ENCODE peak calls at places on chromosome 2, in four cellular contexts. One of them, this sample, is unnamed.

GRCh38 chr2:203688798-203689197 is 17.6 kb upstream of the CD28 start:
- DNase-seq in mammary epithelial cell: peak; percentile 5
- DNase-seq in substantia nigra: no peak
- DNase-seq in mesendoderm: peak; percentile 63
- DNase-seq in this sample: no peak

GRCh38 chr2:7031424-7032245 is 114.4 kb downstream of the RNF144A start:
- DNase-seq in mammary epithelial cell: peak; percentile 68
- DNase-seq in substantia nigra: no peak
- DNase-seq in mesendoderm: no peak
- DNase-seq in this sample: no peak

GRCh38 chr2:26279886-26280285 is 35.1 kb downstream of the HADHB start:
- DNase-seq in mammary epithelial cell: no peak
- DNase-seq in substantia nigra: no peak
- DNase-seq in mesendoderm: no peak
- DNase-seq in this sample: no peak

GRCh38 chr2:186780701-186781316 is 68.2 kb downstream of the ZSWIM2 start:
- DNase-seq in mammary epithelial cell: peak; percentile 57
- DNase-seq in substantia nigra: no peak
- DNase-seq in mesendoderm: peak; percentile 89
- DNase-seq in this sample: no peak

GRCh38 chr2:230416061-230416721 is at the start of gene SP100:
- DNase-seq in mammary epithelial cell: peak; percentile 70
- DNase-seq in substantia nigra: no peak
- DNase-seq in mesendoderm: peak; percentile 21
- DNase-seq in this sample: no peak

GRCh38 chr2:212797484-212798205 is 259.0 kb upstream of the ERBB4 start:
- DNase-seq in mammary epithelial cell: no peak
- DNase-seq in substantia nigra: no peak
- DNase-seq in mesendoderm: no peak
- DNase-seq in this sample: no peak

GRCh38 chr2:26696352-26696816 is 3.9 kb downstream of the KCNK3 start:
- DNase-seq in mammary epithelial cell: peak; percentile 98
- DNase-seq in substantia nigra: no peak
- DNase-seq in mesendoderm: peak; percentile 74
- DNase-seq in this sample: no peak

GRCh38 chr2:217054791-217055190 is 194.9 kb upstream of the TNP1 start:
- DNase-seq in mammary epithelial cell: no peak
- DNase-seq in substantia nigra: no peak
- DNase-seq in mesendoderm: no peak
- DNase-seq in this sample: no peak

GRCh38 chr2:177242136-177242987 is 22.2 kb downstream of the NFE2L2 start:
- DNase-seq in mammary epithelial cell: peak; percentile 78
- DNase-seq in substantia nigra: no peak
- DNase-seq in mesendoderm: peak; percentile 72
- DNase-seq in this sample: no peak

DNA sequence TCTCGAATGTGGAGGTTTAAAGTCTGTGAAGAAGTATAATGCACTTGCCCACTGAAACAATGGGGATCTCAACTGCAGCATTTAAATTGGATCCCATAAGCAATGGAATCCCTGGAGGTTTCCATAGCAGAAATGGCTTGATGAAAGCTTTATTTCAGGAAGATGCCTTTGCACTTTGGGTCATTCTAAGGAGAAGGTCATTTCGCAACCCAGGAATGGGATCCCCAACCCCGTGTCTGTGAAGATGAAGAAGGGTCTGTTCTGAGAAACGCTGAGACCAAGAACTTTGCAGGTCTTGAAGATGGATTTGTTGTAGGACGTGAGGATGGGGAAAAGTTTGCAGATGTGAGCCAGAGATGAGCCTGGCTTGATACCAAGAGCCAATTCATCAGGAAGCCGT is 1.8 kb upstream of the KCNG3 start:
- DNase-seq in mammary epithelial cell: no peak
- DNase-seq in substantia nigra: no peak
- DNase-seq in mesendoderm: no peak
- DNase-seq in this sample: no peak
- H3K27ac ChIP-seq in mammary epithelial cell: no peak overlapping the region
- H3K27ac ChIP-seq in substantia nigra: no peak overlapping the region
- H3K27ac ChIP-seq in mesendoderm: no peak overlapping the region
- H3K27ac ChIP-seq in this sample: no peak overlapping the region

GRCh38 chr2:120452945-120453634 is 107.2 kb downstream of the INHBB start:
- DNase-seq in mammary epithelial cell: no peak
- DNase-seq in substantia nigra: no peak
- DNase-seq in mesendoderm: no peak
- DNase-seq in this sample: no peak

GRCh38 chr2:120454993-120455789 is 109.3 kb downstream of the INHBB start:
- DNase-seq in mammary epithelial cell: no peak
- DNase-seq in substantia nigra: no peak
- DNase-seq in mesendoderm: no peak
- DNase-seq in this sample: no peak

GRCh38 chr2:120452131-120452530 is 106.2 kb downstream of the INHBB start:
- DNase-seq in mammary epithelial cell: no peak
- DNase-seq in substantia nigra: no peak
- DNase-seq in mesendoderm: no peak
- DNase-seq in this sample: no peak

GRCh38 chr2:120451334-120451733 is 105.4 kb downstream of the INHBB start:
- DNase-seq in mammary epithelial cell: no peak
- DNase-seq in substantia nigra: no peak
- DNase-seq in mesendoderm: no peak
- DNase-seq in this sample: no peak

DNA sequence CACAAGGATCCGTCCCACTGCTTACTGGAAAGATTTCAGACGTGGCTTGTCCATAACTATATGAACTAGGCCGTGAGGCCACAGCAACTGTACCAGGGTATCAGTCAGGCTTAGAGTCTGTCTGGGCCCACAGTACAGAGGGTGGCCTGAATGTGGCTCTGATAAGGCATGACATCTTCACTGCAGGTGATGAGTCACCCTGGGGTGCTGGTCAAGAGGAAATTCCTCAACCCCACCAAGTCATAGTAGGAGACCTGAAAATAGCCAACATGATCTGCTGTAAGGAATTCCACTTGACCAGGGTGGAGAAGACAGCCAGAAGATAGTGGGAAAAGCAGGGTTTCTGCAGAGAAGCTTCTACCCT is 107.7 kb downstream of the INHBB start:
- DNase-seq in mammary epithelial cell: no peak
- DNase-seq in substantia nigra: no peak
- DNase-seq in mesendoderm: no peak
- DNase-seq in this sample: no peak
- H3K27ac ChIP-seq in mammary epithelial cell: no peak overlapping the region
- H3K27ac ChIP-seq in substantia nigra: no peak overlapping the region
- H3K27ac ChIP-seq in mesendoderm: no peak overlapping the region
- H3K27ac ChIP-seq in this sample: no peak overlapping the region

DNA sequence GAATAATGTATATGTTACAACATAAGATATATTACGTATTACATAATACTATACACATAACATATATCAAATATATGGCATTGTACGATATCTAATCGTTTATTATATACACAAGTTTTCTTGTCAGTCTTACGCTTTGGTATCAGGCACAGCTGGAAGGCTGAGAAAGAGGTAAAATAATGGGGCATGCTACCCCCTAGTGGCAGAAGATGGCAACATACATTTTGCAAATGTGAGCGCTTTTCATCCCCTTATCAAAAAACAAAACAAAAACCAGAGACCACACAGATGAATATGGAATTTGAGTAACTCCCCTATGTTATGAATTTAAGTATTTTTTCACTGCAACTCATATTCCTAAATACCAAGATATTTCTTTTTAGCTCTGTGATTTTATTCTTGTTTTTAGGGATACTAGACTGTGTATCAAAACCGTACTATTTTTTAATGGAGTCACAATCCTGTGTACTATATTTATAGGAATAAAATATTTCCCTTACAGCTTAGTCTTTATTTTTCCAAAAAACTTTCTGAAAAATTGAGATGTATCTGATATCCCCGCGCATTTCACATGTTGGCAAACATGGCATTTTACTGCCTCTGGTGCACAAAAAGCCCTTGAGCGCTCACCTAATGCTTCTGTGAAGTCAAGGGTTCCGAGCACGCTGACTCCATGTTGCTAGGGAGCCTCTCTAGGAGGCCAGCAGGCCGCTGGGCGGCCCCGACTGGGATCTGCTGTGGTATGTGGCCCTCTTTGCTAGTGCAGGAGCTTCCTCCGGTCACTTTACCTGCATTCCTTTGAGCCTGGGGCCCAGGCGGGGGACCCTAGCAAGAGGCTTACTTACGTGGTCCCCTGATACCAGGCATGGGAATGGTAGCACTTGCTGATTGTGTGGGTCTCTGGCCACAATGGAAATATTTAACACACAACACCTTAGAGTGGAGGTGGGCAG is 62.5 kb downstream of the SLC4A3 start:
- DNase-seq in mammary epithelial cell: peak; percentile 56
- DNase-seq in substantia nigra: no peak
- DNase-seq in mesendoderm: peak; percentile 60
- DNase-seq in this sample: no peak
- H3K27ac ChIP-seq in mammary epithelial cell: peak overlapping the region; percentile 98
- H3K27ac ChIP-seq in substantia nigra: no peak overlapping the region
- H3K27ac ChIP-seq in mesendoderm: no peak overlapping the region
- H3K27ac ChIP-seq in this sample: no peak overlapping the region

DNA sequence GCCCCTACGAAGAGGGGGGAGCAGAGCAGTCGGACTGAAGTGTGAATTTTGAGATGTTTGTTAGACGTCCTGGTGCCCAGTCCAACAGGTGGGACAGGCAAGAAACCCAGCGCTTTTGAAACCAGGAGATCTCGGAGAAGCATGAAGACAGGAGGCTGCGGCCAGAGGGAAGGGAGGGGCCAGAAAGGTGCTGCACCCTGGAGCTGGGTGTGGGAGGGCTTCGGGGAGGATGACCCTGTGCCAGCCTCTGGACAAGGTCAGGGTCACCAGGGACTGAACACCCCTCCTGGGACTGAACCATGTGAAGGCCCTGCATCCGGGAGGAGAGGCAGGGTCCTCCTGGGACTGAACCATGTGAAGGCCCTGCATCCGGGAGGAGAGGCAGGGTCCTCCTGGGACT is 6.1 kb downstream of the TMEM18 start:
- DNase-seq in mammary epithelial cell: no peak
- DNase-seq in substantia nigra: no peak
- DNase-seq in mesendoderm: no peak
- DNase-seq in this sample: no peak
- H3K27ac ChIP-seq in mammary epithelial cell: no peak overlapping the region
- H3K27ac ChIP-seq in substantia nigra: no peak overlapping the region
- H3K27ac ChIP-seq in mesendoderm: no peak overlapping the region
- H3K27ac ChIP-seq in this sample: no peak overlapping the region

DNA sequence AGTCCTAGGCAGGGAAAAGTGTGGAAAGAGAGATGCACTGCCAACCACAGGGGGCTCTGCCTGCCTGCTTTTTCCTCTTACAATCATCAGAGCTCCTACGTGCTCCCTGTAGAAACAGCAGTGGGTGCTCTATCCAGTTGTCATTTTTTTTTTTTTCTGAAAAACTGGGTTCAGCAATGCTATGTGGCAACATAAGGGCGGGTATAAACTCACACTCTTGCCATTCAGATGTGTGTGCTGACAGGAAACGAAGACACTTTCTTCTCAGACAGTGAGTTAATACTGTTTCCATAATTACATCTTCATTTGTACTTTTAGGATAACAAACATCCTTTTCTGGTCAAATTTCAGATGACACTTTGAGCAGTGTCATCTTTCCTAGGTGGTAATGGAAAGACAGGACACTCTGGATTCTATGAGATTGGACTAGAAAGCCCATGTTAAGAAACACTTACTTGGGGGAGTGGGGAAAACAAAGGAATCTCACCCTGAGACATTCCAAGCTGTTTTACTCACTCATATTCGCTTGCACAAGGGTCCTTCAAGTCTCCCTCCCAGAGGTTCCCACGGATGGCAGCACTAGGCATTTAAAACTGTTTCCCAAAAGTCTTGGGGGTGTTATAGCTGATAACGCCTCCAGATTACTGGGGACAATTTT is 41.3 kb downstream of the CCDC93 start:
- DNase-seq in mammary epithelial cell: no peak
- DNase-seq in substantia nigra: no peak
- DNase-seq in mesendoderm: peak; percentile 48
- DNase-seq in this sample: no peak
- H3K27ac ChIP-seq in mammary epithelial cell: no peak overlapping the region
- H3K27ac ChIP-seq in substantia nigra: no peak overlapping the region
- H3K27ac ChIP-seq in mesendoderm: no peak overlapping the region
- H3K27ac ChIP-seq in this sample: no peak overlapping the region

GRCh38 chr2:236001166-236001828 is 166.9 kb downstream of the GBX2 start:
- DNase-seq in mammary epithelial cell: no peak
- DNase-seq in substantia nigra: no peak
- DNase-seq in mesendoderm: no peak
- DNase-seq in this sample: no peak
- H3K27ac ChIP-seq in mammary epithelial cell: no peak overlapping the region
- H3K27ac ChIP-seq in substantia nigra: peak overlapping the region; percentile 14
- H3K27ac ChIP-seq in mesendoderm: no peak overlapping the region
- H3K27ac ChIP-seq in this sample: no peak overlapping the region

GRCh38 chr2:121608367-121608766 is 40.9 kb downstream of the CLASP1 start:
- DNase-seq in mammary epithelial cell: no peak
- DNase-seq in substantia nigra: no peak
- DNase-seq in mesendoderm: no peak
- DNase-seq in this sample: no peak

GRCh38 chr2:121611730-121612705 is 37.2 kb downstream of the CLASP1 start:
- DNase-seq in mammary epithelial cell: no peak
- DNase-seq in substantia nigra: no peak
- DNase-seq in mesendoderm: no peak
- DNase-seq in this sample: no peak

GRCh38 chr2:121603185-121603584 is 46.1 kb downstream of the CLASP1 start:
- DNase-seq in mammary epithelial cell: no peak
- DNase-seq in substantia nigra: no peak
- DNase-seq in mesendoderm: no peak
- DNase-seq in this sample: no peak

GRCh38 chr2:121608967-121609366 is 40.3 kb downstream of the CLASP1 start:
- DNase-seq in mammary epithelial cell: no peak
- DNase-seq in substantia nigra: no peak
- DNase-seq in mesendoderm: no peak
- DNase-seq in this sample: no peak

GRCh38 chr2:121605820-121606733 is 43.2 kb downstream of the CLASP1 start:
- DNase-seq in mammary epithelial cell: no peak
- DNase-seq in substantia nigra: no peak
- DNase-seq in mesendoderm: no peak
- DNase-seq in this sample: no peak
- H3K27ac ChIP-seq in mammary epithelial cell: no peak overlapping the region
- H3K27ac ChIP-seq in substantia nigra: no peak overlapping the region
- H3K27ac ChIP-seq in mesendoderm: no peak overlapping the region
- H3K27ac ChIP-seq in this sample: no peak overlapping the region

This sample was measured in caudate nucleus.